ENCODE peak calls at places on chromosome 17, in five cellular contexts. X is transverse colon, Z is stomach, Y is tibial nerve, E is GM12878. K is an unnamed sample. For H3K4me1, the result is how much of the 10 kb centered on the place peaks cover.

GRCh38 chr17:13297198-13297597 is 279.4 kb upstream of the ELAC2 start:
- DNase-seq in E (no peak), X (peak), Y (no peak), Z (no peak), K (no peak)

GRCh38 chr17:31488264-31488981 is 96.9 kb downstream of the RAB11FIP4 start:
- DNase-seq in E (no peak), Y (no peak), Z (peak), X (peak), K (peak)

GRCh38 chr17:41211845-41212466 is 14.5 kb upstream of the KRTAP9-2 start:
- DNase-seq in Z (no peak), Y (no peak), E (no peak), X (peak), K (no peak)

GRCh38 chr17:75869282-75870141 is 8.9 kb downstream of the TRIM47 start:
- DNase-seq in Y (peak), E (no peak), Z (no peak), X (peak), K (no peak)

GRCh38 chr17:7557147-7557764 is 1.3 kb upstream of the TNFSF13 start:
- DNase-seq in Y (no peak), E (no peak), X (peak), Z (peak), K (peak)

GRCh38 chr17:1109606-1110523 is 69.9 kb downstream of the ABR start:
- DNase-seq in Z (peak), E (no peak), Y (no peak), X (peak), K (no peak)

GRCh38 chr17:65441053-65441635 is 120.3 kb downstream of the AXIN2 start:
- DNase-seq in Z (no peak), E (no peak), X (no peak), Y (no peak), K (no peak)

GRCh38 chr17:5804226-5804625 is 219.9 kb upstream of the NLRP1 start:
- DNase-seq in Z (no peak), Y (no peak), X (no peak), E (no peak), K (no peak)

GRCh38 chr17:57085448-57086068 is 512 bp downstream of the AKAP1 start:
- DNase-seq in Y (peak), E (no peak), X (peak), Z (peak), K (peak)

GRCh38 chr17:7439462-7440112 is at the start of gene FGF11:
- DNase-seq in Z (no peak), E (no peak), Y (no peak), X (no peak), K (no peak)

GRCh38 chr17:1487939-1488825 is 4.3 kb downstream of the MYO1C start:
- DNase-seq in Z (peak), Y (peak), E (no peak), X (peak), K (peak)

GRCh38 chr17:10612957-10613744 is 44.0 kb downstream of the MYH3 start:
- DNase-seq in E (no peak), Z (no peak), Y (no peak), X (no peak), K (no peak)

GRCh38 chr17:728911-729310 is 3.5 kb upstream of the TLCD3A start:
- DNase-seq in Y (no peak), Z (peak), E (no peak), X (no peak), K (no peak)

GRCh38 chr17:55219939-55220338 is 44.8 kb upstream of the HLF start:
- DNase-seq in Y (no peak), E (no peak), X (no peak), Z (no peak), K (no peak)

GRCh38 chr17:49637050-49637449 is 40.8 kb downstream of the SPOP start:
- DNase-seq in E (no peak), Y (no peak), Z (no peak), X (no peak), K (no peak)

GRCh38 chr17:80025140-80025539 is 10.5 kb downstream of the TBC1D16 start:
- DNase-seq in Y (no peak), X (peak), Z (no peak), E (no peak), K (no peak)

GRCh38 chr17:80025796-80026195 is 9.9 kb downstream of the TBC1D16 start:
- DNase-seq in E (no peak), Z (no peak), X (no peak), Y (no peak), K (no peak)

GRCh38 chr17:80028030-80028429 is 7.6 kb downstream of the TBC1D16 start:
- DNase-seq in X (no peak), Y (no peak), Z (no peak), E (no peak), K (no peak)

GRCh38 chr17:80026359-80027042 is 9.2 kb downstream of the TBC1D16 start:
- DNase-seq in E (no peak), Y (peak), X (peak), Z (peak), K (no peak)

DNA sequence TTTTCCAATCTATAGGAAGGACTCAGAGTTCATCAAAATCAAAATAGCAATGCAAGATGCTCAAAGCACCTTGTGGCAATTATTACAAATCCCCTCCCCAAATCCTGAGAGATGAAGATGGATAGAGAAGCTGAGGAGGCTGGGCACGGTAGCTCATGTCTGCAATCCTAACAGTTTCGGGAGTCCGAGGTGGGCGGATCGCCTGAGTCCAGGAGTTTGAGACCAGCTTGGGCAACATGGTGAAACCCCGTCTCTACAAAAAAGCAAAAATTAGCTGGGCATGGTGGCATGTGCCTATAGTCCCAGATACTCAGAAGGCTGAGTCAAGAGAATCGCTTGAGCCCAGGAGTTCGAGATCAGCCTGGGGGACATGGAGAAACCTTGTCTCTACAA is 8.6 kb downstream of the TBC1D16 start:
- DNase-seq in X (no peak), Z (no peak), E (no peak), Y (no peak), K (no peak)
- H3K4me1 ChIP-seq in X (half or more), Z (half or more), E (under half), Y (under half), K (under half)

DNA sequence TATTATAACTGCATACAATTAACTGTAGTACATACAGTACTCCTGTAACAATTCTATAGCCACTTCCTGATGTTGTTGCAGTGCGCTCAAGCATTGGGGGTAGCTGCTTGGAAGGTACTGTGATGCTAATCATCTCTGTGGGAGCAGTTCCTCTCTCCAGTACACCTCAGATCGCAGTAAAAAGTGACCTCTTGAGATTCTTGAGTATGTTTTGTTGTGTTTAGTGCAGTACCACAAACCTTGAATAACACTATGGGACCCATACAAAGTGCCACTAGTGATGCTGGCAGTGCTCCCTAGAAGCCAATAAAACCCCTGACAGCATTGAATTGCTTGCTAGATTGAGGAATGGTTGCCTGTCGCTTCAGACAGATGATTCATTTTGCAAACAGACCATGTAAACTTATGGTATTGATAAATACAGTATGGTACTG is 193.0 kb downstream of the SPECC1 start:
- DNase-seq in X (peak), Y (no peak), Z (no peak), E (no peak), K (no peak)
- TF ChIP-seq EP300 in X (no peak), Y (no peak), Z (no peak), E (no peak), K (no peak)

GRCh38 chr17:82054351-82055022 is 2.8 kb downstream of the GPS1 start:
- DNase-seq in X (no peak), Z (no peak), Y (no peak), E (no peak), K (no peak)

GRCh38 chr17:82058230-82058854 is 6.6 kb downstream of the GPS1 start:
- DNase-seq in Z (peak), Y (no peak), E (no peak), X (no peak), K (peak)

GRCh38 chr17:82056729-82057621 is 5.3 kb downstream of the GPS1 start:
- DNase-seq in E (no peak), Y (no peak), X (no peak), Z (no peak), K (peak)

GRCh38 chr17:82055023-82055964 is 3.6 kb downstream of the GPS1 start:
- DNase-seq in Y (no peak), X (no peak), E (no peak), Z (no peak), K (no peak)

DNA sequence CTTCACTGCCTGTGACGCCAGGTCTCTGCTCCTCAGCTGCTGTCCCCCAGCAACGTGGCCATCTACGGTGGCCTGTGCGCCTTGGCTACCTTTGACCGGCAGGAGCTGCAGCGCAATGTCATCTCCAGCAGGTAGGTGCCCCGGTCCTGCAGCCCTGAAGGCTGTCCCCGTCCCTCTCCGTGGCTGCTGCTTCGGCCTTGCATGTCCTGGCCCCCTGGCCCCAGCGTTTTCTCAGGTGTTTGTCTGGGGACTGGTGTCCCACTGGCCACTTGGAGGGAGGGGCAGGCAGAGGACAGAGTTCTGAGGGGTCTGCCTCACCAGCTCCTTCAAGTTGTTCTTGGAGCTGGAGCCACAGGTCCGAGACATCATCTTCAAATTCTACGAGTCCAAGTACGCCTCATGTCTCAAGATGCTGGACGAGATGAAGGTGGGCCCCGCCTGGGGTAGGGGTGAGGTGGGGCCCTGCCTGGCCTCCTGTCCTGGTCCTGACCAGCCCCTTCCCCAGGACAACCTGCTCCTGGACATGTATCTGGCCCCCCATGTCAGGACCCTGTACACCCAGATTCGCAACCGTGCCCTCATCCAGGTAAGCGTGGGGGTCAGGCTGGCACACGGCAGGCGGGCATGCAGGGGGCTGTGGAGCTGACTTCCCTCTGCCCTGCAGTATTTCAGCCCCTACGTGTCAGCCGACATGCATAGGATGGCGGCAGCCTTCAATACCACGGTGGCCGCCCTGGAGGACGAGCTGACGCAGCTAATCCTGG is 4.4 kb downstream of the GPS1 start:
- DNase-seq in E (no peak), Y (no peak), X (no peak), Z (no peak), K (no peak)
- H3K4me1 ChIP-seq in E (under half), Y (under half), X (under half), Z (under half), K (under half)

GRCh38 chr17:72403713-72404209 is 282.9 kb downstream of the SOX9 start:
- DNase-seq in Z (no peak), Y (no peak), E (no peak), X (no peak), K (no peak)
- TF ChIP-seq EP300 in Z (no peak), Y (no peak), E (no peak), X (no peak), K (no peak)

GRCh38 chr17:43363926-43364285 is 34.9 kb upstream of the ARL4D start:
- DNase-seq in X (no peak), E (no peak), Y (no peak), Z (no peak), K (peak)
- H3K4me1 ChIP-seq in X (under half), E (under half), Y (under half), Z (under half), K (under half)

GRCh38 chr17:39739020-39739884 is 1.5 kb downstream of the GRB7 start:
- DNase-seq in E (no peak), Y (no peak), Z (peak), X (peak), K (no peak)

GRCh38 chr17:39738568-39738901 is 797 bp downstream of the GRB7 start:
- DNase-seq in X (peak), Y (no peak), Z (peak), E (no peak), K (no peak)

GRCh38 chr17:39736319-39737165 is 1.2 kb upstream of the GRB7 start:
- DNase-seq in Y (no peak), X (no peak), Z (no peak), E (no peak), K (no peak)

GRCh38 chr17:39737331-39737760 is 392 bp upstream of the GRB7 start:
- DNase-seq in E (no peak), X (no peak), Y (no peak), Z (no peak), K (no peak)

GRCh38 chr17:39737761-39738567 is at the start of gene GRB7:
- DNase-seq in Z (peak), Y (no peak), E (no peak), X (peak), K (no peak)
- TF ChIP-seq EP300 in Z (no peak), Y (no peak), E (no peak), X (no peak), K (no peak)

DNA sequence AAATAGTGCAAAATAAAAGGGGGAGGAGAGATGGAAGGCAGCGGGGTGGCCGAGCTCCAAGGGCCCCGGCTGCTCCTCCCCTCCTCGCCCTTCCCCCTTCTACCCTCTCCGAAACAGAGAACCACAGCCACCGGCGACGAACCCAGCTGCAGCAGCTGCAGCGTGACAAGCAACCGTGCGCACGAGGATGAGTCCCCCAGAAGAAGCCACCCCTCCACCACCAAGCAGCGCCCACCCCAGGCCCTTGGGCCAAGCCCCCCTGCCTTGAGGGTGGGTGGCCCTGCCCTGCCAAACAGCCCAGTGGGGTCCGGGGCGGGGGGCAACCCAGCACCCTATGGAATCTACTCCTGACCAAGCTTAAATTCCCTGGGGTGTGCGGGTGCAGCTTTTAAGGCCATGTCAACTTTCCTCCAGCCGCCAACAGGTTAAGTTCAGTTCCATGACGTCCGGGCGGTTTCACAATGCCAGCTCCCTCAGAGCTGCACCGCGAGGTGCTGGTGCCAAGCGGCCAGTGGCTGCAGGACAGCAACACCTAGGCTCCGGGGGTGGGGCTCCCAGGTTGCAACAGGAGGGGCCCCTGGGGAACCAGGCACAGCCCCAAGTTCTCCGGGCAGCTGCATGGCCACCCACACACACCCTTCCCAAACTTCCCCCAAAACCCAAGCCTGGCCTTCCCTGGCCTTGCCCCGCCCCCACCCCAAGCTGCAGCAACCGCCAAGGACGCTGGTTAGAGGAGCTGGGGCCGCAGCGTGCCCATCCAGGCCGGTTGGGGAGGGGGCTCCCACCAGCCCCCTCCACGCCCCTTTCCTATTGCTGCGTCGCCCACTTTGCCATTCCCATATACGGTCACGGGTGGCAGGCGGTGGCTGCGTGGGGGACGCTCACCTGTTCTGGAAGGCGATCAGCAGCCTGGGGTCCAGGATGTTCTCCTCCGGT is 2.0 kb downstream of the CBX4 start:
- DNase-seq in Y (no peak), Z (peak), E (no peak), X (peak), K (peak)
- H3K4me1 ChIP-seq in Y (under half), Z (half or more), E (under half), X (half or more), K (under half)

GRCh38 chr17:73315481-73315880 is 3.7 kb upstream of the CDC42EP4 start:
- DNase-seq in E (no peak), Y (no peak), Z (no peak), X (no peak), K (no peak)

GRCh38 chr17:73311428-73311780 is 397 bp downstream of the CDC42EP4 start:
- DNase-seq in E (no peak), Y (no peak), X (no peak), Z (no peak), K (no peak)

GRCh38 chr17:73313526-73314127 is 1.8 kb upstream of the CDC42EP4 start:
- DNase-seq in E (no peak), X (no peak), Y (no peak), Z (no peak), K (no peak)

GRCh38 chr17:73309727-73310555 is 1.9 kb downstream of the CDC42EP4 start:
- DNase-seq in Z (peak), Y (no peak), X (peak), E (no peak), K (no peak)

DNA sequence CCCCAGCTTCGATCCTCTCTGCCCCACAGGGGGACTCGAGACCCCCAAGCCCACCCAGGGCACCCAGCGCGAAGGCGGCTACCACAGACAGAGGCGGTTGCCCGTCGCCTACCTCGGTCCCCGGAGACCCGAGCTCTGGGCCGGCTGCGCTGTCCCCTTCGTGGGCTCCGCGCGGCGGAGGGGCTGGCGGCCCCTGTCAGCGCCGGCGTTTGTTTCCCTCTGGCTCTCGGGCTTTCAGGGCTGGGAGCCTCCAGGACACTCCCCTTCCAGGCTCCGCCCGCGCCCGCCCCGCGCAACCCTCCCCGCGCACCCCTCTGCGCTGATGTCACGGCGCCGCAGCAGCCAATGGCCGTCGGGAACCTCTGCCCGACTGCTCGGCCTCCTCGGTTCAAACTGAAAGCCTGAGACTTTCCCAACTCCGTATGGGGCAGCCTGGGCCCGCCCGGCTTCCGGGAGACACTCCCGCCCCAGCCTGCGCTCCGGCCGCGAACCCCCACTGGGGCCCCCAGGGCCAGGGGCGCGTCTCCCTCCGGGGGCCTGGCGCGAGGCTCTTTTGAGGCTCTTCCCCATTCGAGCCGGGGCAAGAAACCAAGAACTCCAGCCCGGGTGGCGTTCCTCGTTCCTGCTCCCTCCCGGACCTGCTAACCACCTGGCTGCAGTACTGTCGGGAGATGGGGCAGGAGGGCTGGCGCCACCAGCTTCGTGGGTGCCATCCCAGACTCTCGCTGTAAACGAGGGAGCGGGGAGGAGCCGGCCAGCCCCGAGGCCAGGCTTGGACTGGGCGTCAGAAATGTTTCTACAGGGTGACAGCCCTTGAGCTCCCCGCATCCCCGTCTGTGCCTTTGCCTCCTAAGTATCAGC is at the start of gene CDC42EP4:
- DNase-seq in Y (peak), X (peak), Z (peak), E (no peak), K (peak)
- TF ChIP-seq EP300 in Y (peak), X (no peak), Z (no peak), E (no peak), K (no peak)